ENCODE peak calls at places on chromosomes 1 and 21, in four cellular contexts. P is pancreas, A is WERI-Rb-1, T is caudate nucleus. W is an unnamed sample.

GRCh38 chr21:34715985-34716596 is 47.3 kb downstream of the CLIC6 start:
- DNase-seq in A (no peak), P (no peak), T (no peak), W (no peak)

GRCh38 chr1:229027622-229028182 is 243.2 kb upstream of the RAB4A start:
- DNase-seq in T (no peak), P (no peak), A (peak), W (no peak)

GRCh38 chr1:246569248-246570238 is 3.3 kb downstream of the CNST start:
- DNase-seq in A (no peak), T (no peak), P (no peak), W (no peak)

GRCh38 chr21:37292946-37293345 is 25.8 kb upstream of the VPS26C start:
- DNase-seq in P (no peak), T (no peak), A (no peak), W (no peak)

GRCh38 chr1:59409525-59409924 is 112.6 kb downstream of the FGGY start:
- DNase-seq in A (no peak), T (no peak), P (no peak), W (no peak)

GRCh38 chr1:223147858-223148257 is 4.8 kb upstream of the TLR5 start:
- DNase-seq in A (no peak), P (no peak), T (no peak), W (no peak)

GRCh38 chr1:86423473-86423872 is 498 bp upstream of the CLCA2 start:
- DNase-seq in A (no peak), P (no peak), T (no peak), W (no peak)

GRCh38 chr1:51907079-51907702 is 28.7 kb upstream of the NRDC start:
- DNase-seq in A (peak), T (no peak), P (no peak), W (no peak)

GRCh38 chr1:50427818-50428779 is 4.9 kb upstream of the DMRTA2 start:
- DNase-seq in A (no peak), P (no peak), T (no peak), W (no peak)

GRCh38 chr1:200448034-200448762 is 38.4 kb upstream of the ZNF281 start:
- DNase-seq in A (no peak), T (no peak), P (no peak), W (no peak)

GRCh38 chr21:33968998-33969353 is 53.4 kb upstream of the ATP5PO start:
- DNase-seq in P (no peak), T (no peak), A (no peak), W (no peak)

GRCh38 chr1:175154595-175155472 is 37.7 kb downstream of the KIAA0040 start:
- DNase-seq in P (peak), T (no peak), A (peak), W (peak)

GRCh38 chr1:26203642-26204318 is 13.4 kb downstream of the CATSPER4 start:
- DNase-seq in P (no peak), T (no peak), A (peak), W (no peak)

GRCh38 chr1:23634840-23635642 is 56.6 kb upstream of the RPL11 start:
- DNase-seq in A (peak), P (peak), T (no peak), W (peak)

GRCh38 chr1:147478556-147478955 is 62.7 kb upstream of the BCL9 start:
- DNase-seq in T (no peak), A (no peak), P (no peak), W (no peak)

GRCh38 chr1:151907363-151908139 is 1.8 kb downstream of the THEM4 start:
- DNase-seq in A (no peak), P (no peak), T (no peak), W (no peak)

GRCh38 chr1:112579801-112580510 is 39.0 kb downstream of the ST7L start:
- DNase-seq in A (no peak), T (no peak), P (no peak), W (no peak)

GRCh38 chr1:201562257-201562656 is 23.3 kb downstream of the NAV1 start:
- DNase-seq in A (no peak), T (no peak), P (no peak), W (no peak)

GRCh38 chr1:18241932-18242331 is 134.3 kb downstream of the IGSF21 start:
- DNase-seq in P (no peak), T (no peak), A (peak), W (no peak)

GRCh38 chr21:14453339-14453738 is 70.4 kb upstream of the HSPA13 start:
- DNase-seq in A (no peak), P (no peak), T (no peak), W (no peak)

GRCh38 chr1:93635614-93636543 is 45.8 kb downstream of the BCAR3 start:
- DNase-seq in A (no peak), P (no peak), T (peak), W (peak)

GRCh38 chr1:156143765-156144489 is 9.5 kb upstream of the SEMA4A start:
- DNase-seq in P (peak), A (no peak), T (no peak), W (no peak)

GRCh38 chr1:7152655-7153054 is 367.4 kb downstream of the CAMTA1 start:
- DNase-seq in T (no peak), P (no peak), A (no peak), W (no peak)

GRCh38 chr1:91548382-91549040 is 47.9 kb downstream of the CDC7 start:
- DNase-seq in A (peak), T (no peak), P (no peak), W (no peak)

GRCh38 chr1:205505791-205506190 is 1.3 kb downstream of the CDK18 start:
- DNase-seq in P (peak), T (no peak), A (no peak), W (no peak)

GRCh38 chr1:220983877-220984635 is 104.8 kb downstream of the HLX start:
- DNase-seq in A (peak), P (peak), T (no peak), W (no peak)

GRCh38 chr1:155124503-155125463 is 2.9 kb upstream of the EFNA1 start:
- DNase-seq in T (no peak), A (no peak), P (no peak), W (no peak)

GRCh38 chr1:220810179-220810653 is 23.5 kb downstream of the MTARC1 start:
- DNase-seq in A (peak), P (peak), T (no peak), W (peak)

GRCh38 chr1:1355376-1355775 is 3.0 kb downstream of the MXRA8 start:
- DNase-seq in P (no peak), T (no peak), A (no peak), W (peak)

GRCh38 chr1:13510499-13510898 is 3.3 kb downstream of the LRRC38 start:
- DNase-seq in A (no peak), P (no peak), T (no peak), W (no peak)

GRCh38 chr1:156641761-156642264 is at the start of gene BCAN:
- DNase-seq in P (no peak), A (peak), T (peak), W (peak)

GRCh38 chr1:97919568-97920261 is 1.1 kb downstream of the DPYD start:
- DNase-seq in T (no peak), A (no peak), P (no peak), W (no peak)

GRCh38 chr1:47658161-47658920 is 220.5 kb downstream of the FOXD2 start:
- DNase-seq in T (no peak), A (no peak), P (no peak), W (peak)

GRCh38 chr1:201709564-201710295 is 119.2 kb upstream of the IPO9 start:
- DNase-seq in T (no peak), A (peak), P (peak), W (peak)

GRCh38 chr1:207026177-207026576 is 6.4 kb downstream of the C1orf116 start:
- DNase-seq in T (no peak), P (no peak), A (no peak), W (no peak)

GRCh38 chr1:1858382-1859086 is 32.4 kb downstream of the GNB1 start:
- DNase-seq in P (peak), A (peak), T (no peak), W (peak)

GRCh38 chr21:45947296-45947695 is 34.3 kb upstream of the COL6A1 start:
- DNase-seq in P (no peak), T (no peak), A (no peak), W (no peak)

GRCh38 chr1:58922302-58923089 is 138.6 kb upstream of the JUN start:
- DNase-seq in P (peak), T (no peak), A (no peak), W (peak)

GRCh38 chr1:7116001-7116400 is 330.7 kb downstream of the CAMTA1 start:
- DNase-seq in A (no peak), P (no peak), T (no peak), W (no peak)

W was measured in testis.